ENCODE peak calls at places on chromosomes 13 and 19, in four cellular contexts. L is IMR-90, B is H9, T is H1. U is an unnamed sample.

GRCh38 chr13:34364633-34365032 is 546.7 kb downstream of the RFC3 start:
- DNase-seq in L (peak; percentile 16), B (no peak), T (no peak), U (no peak)

GRCh38 chr19:47230122-47230920 is 678 bp downstream of the BBC3 start:
- DNase-seq in L (peak; percentile 18), B (peak; percentile 73), T (peak; percentile 93), U (peak; percentile 42)

GRCh38 chr13:102400619-102401125 is 1.2 kb downstream of the FGF14 start:
- DNase-seq in L (no peak), B (peak; percentile 37), T (no peak), U (peak; percentile 37)

GRCh38 chr19:4984448-4984990 is 15.6 kb downstream of the KDM4B start:
- DNase-seq in L (no peak), B (no peak), T (no peak), U (no peak)

GRCh38 chr13:86870388-86870966 is 800.7 kb upstream of the SLITRK5 start:
- DNase-seq in L (peak; percentile 43), B (no peak), T (no peak), U (peak; percentile 21)

GRCh38 chr13:40558656-40559055 is 107.8 kb downstream of the FOXO1 start:
- DNase-seq in L (no peak), B (no peak), T (no peak), U (no peak)

GRCh38 chr13:26558074-26558805 is 757 bp downstream of the WASF3 start:
- DNase-seq in L (peak; percentile 13), B (no peak), T (peak; percentile 56), U (peak; percentile 44)

GRCh38 chr13:33003458-33004019 is 12.7 kb upstream of the KL start:
- DNase-seq in L (no peak), B (no peak), T (no peak), U (no peak)

GRCh38 chr19:23531976-23532375 is 136.7 kb upstream of the ZNF91 start:
- DNase-seq in L (no peak), B (no peak), T (no peak), U (no peak)

GRCh38 chr19:19591133-19591825 is 27.2 kb downstream of the PBX4 start:
- DNase-seq in L (peak; percentile 99), B (peak; percentile 50), T (no peak), U (peak; percentile 78)

GRCh38 chr13:33052446-33052845 is 36.2 kb downstream of the KL start:
- DNase-seq in L (peak; percentile 53), B (no peak), T (no peak), U (no peak)

GRCh38 chr13:72820156-72820897 is 38.4 kb downstream of the PIBF1 start:
- DNase-seq in L (peak; percentile 76), B (no peak), T (no peak), U (peak; percentile 89)

GRCh38 chr19:47097396-47098217 is 16.0 kb downstream of the ZC3H4 start:
- DNase-seq in L (no peak), B (no peak), T (no peak), U (no peak)

GRCh38 chr13:48066310-48066989 is 28.5 kb downstream of the MED4 start:
- DNase-seq in L (peak; percentile 16), B (no peak), T (no peak), U (no peak)

GRCh38 chr19:10338940-10339339 is 484 bp downstream of the ICAM3 start:
- DNase-seq in L (no peak), B (no peak), T (no peak), U (no peak)

GRCh38 chr19:53132231-53132991 is at the start of gene ZNF415:
- DNase-seq in L (peak; percentile 67), B (peak; percentile 88), T (peak; percentile 83), U (peak; percentile 89)

GRCh38 chr13:44040070-44040753 is 160.5 kb downstream of the LACC1 start:
- DNase-seq in L (peak; percentile 54), B (no peak), T (no peak), U (no peak)

GRCh38 chr19:2503521-2504109 is 27.7 kb downstream of the GADD45B start:
- DNase-seq in L (peak; percentile 78), B (no peak), T (no peak), U (peak; percentile 59)

GRCh38 chr13:113041293-113041690 is 64.3 kb upstream of the F7 start:
- DNase-seq in L (no peak), B (no peak), T (no peak), U (no peak)

GRCh38 chr19:45117666-45118065 is 24.7 kb downstream of the PPP1R37 start:
- DNase-seq in L (no peak), B (no peak), T (no peak), U (no peak)

GRCh38 chr13:58302349-58302748 is 670.8 kb downstream of the PCDH17 start:
- DNase-seq in L (no peak), B (no peak), T (no peak), U (no peak)

GRCh38 chr13:52001120-52001731 is 10.0 kb downstream of the ATP7B start:
- DNase-seq in L (peak; percentile 49), B (no peak), T (no peak), U (peak; percentile 71)

GRCh38 chr19:55492362-55492944 is 4.2 kb downstream of the SSC5D start:
- DNase-seq in L (no peak), B (no peak), T (no peak), U (no peak)

GRCh38 chr13:66312312-66313087 is 917.6 kb downstream of the PCDH9 start:
- DNase-seq in L (peak; percentile 80), B (no peak), T (no peak), U (no peak)

DNA sequence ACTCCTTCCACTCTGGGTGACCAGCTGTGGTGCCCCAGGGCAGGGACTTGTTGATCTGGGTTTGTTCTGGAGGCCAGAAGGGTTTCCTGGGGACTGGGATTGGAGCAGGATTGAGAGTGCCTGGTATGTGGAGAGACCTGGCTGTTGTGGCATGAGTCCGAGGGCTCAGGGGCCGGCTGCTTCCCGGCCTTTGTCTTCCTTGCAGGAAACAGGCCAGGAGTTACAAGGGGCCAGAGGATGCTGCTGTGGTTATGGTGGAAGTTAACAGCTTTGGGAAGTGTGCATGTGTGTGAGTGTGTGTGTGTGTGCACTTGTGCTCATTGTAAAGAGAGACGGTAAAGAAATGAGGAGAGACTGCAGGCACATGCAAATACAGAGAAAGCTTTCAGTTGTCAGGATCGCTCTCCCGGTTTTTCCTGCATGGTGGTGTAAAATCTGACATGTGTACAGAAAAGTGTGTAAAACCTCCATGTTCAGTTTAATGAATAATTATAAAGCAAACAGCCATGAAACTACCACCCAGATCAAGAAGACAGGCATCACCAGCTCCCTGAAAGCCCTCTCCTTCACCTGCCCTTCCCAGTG is 19.0 kb downstream of the PAK4 start:
- DNase-seq in L (peak; percentile 22), B (no peak), T (no peak), U (peak; percentile 53)
- H4K5ac ChIP-seq in L (no peak overlapping the region), B (no peak overlapping the region), T (peak overlapping the region; percentile 31), U (no peak overlapping the region)

DNA sequence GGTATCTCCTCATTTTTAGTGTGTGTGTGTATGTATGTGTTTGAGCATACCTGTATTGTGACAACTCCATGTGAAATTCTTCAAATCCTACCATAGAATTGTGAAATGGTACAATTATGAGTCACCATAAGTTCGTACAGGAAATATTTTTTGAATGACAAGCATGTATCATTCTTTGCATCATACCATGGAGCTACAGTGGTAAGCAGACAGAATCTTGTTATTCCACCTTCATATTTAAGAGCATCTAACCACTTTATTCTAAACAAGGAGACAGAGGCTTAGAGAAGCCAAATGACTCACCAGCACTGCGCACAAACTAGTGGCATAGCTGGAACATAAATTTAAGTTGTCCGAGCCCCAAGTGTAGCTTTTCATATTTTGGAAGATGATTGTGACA is 4.5 kb upstream of the EPSTI1 start:
- DNase-seq in L (peak; percentile 98), B (no peak), T (no peak), U (no peak)
- H3K4me1 ChIP-seq in L (peaks cover 2% of the 10 kb centered on the region), B (no peaks in the 10 kb centered on the region), T (peaks cover 5% of the 10 kb centered on the region), U (peaks cover 5% of the 10 kb centered on the region)

GRCh38 chr19:15159251-15159650 is 41.5 kb downstream of the NOTCH3 start:
- DNase-seq in L (peak; percentile 33), B (no peak), T (no peak), U (peak; percentile 74)

GRCh38 chr19:15166700-15167099 is 34.1 kb downstream of the NOTCH3 start:
- DNase-seq in L (no peak), B (no peak), T (no peak), U (peak; percentile 53)

GRCh38 chr19:15156391-15156790 is 44.4 kb downstream of the NOTCH3 start:
- DNase-seq in L (no peak), B (no peak), T (no peak), U (no peak)

DNA sequence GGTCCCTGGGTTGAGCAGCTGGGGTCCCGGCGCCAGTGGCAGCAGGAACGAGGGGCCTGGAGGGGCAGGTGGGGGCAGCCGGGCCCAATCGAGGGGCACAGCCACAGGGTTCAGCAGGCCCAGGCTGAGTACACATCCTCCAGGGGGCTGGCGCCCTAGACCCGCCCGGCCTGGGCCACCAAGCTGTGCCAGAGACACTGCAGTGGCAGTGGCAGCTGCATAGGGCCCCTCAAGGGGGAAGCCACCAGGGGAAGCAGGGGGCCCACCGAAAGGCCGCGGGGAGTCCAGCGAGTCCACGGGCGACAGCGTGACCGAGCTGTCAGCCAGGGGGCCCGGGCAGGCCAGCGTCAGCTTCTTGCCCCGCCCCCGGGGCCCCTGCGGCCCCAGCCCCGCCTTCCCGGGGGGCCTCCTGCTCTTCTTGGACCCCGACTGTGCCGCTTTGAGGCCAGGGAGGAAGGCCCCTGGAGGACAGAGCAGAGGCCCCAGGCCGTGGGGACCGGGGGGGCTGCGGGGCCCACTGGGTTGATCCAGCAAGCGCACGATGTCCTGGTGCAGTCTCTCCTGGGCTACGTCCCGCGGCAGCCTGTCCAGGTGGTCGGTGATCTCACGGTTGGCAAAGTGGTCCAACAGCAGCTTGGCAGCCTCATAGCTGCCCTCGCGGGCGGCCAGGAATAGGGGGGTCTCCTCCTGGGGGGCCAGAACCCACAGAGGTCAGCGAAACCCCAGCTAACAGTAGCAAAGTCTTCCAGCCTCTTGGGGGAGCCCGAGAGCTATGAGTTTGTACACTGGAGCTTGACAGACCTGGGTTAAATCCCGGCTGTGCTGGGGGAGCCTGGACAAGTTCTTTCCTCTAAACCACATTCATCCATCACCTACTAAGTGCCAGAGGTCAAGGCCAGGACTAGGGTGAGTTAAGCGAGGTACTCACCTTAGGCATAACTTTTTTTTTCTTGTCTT is 39.5 kb downstream of the NOTCH3 start:
- DNase-seq in L (peak; percentile 18), B (no peak), T (no peak), U (peak; percentile 29)
- H4K5ac ChIP-seq in L (no peak overlapping the region), B (no peak overlapping the region), T (no peak overlapping the region), U (no peak overlapping the region)

GRCh38 chr13:50450279-50450678 is 393.2 kb downstream of the DLEU7 start:
- DNase-seq in L (no peak), B (no peak), T (no peak), U (no peak)

GRCh38 chr13:50449465-50449864 is 394.0 kb downstream of the DLEU7 start:
- DNase-seq in L (no peak), B (no peak), T (no peak), U (no peak)

GRCh38 chr13:50448535-50448981 is 394.9 kb downstream of the DLEU7 start:
- DNase-seq in L (no peak), B (no peak), T (no peak), U (no peak)

GRCh38 chr13:50441141-50441540 is 402.4 kb downstream of the DLEU7 start:
- DNase-seq in L (peak; percentile 33), B (no peak), T (no peak), U (no peak)

DNA sequence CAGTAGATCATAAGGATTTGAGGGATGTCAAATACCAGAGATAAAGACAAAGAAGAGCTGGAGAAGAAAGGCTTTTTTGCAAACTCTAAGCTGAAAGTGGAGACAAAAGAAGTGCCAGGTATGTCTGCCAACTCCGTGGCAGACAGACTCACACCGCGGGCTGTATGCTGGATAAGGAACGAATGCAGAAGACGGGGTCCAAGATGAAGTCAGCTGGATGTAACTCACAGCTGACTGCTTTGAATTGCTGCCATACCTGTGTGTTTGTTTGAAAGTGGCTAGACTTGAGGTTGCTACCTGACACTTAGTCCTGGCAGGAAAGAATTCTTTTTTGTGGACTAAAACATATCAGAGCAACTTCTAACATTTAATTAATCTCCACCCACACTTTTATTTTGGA is 398.8 kb downstream of the DLEU7 start:
- DNase-seq in L (no peak), B (no peak), T (no peak), U (peak; percentile 21)
- H3K4me1 ChIP-seq in L (no peaks in the 10 kb centered on the region), B (peaks cover 5% of the 10 kb centered on the region), T (peaks cover 16% of the 10 kb centered on the region), U (peaks cover 3% of the 10 kb centered on the region)

GRCh38 chr13:109355875-109356428 is 430.4 kb downstream of the IRS2 start:
- DNase-seq in L (no peak), B (no peak), T (no peak), U (no peak)
- H4K5ac ChIP-seq in L (no peak overlapping the region), B (no peak overlapping the region), T (no peak overlapping the region), U (no peak overlapping the region)